ENCODE peak calls at places on chromosomes 2 and 18, in eight cellular contexts. L is HT-29; I is activated T-cell treated with anti-CD3 and anti-CD28 coated beads, Interleukin-2, amount 50 U/mL, for 24 hours; X is naive thymus-derived CD8-positive, alpha-beta T cell; F is ACHN; Q is Jurkat, Clone E6-1; Z is H4; W is adrenal gland. M is an unnamed sample.

GRCh38 chr2:203786912-203787311 is 80.5 kb downstream of the CD28 start:
- DNase-seq in L (no peak), I (no peak), X (no peak), F (no peak), Q (no peak), Z (no peak), W (no peak), M (no peak)

GRCh38 chr2:170396799-170397459 is 219.0 kb downstream of the MYO3B start:
- DNase-seq in L (peak; percentile 59), I (no peak), X (no peak), F (peak; percentile 35), Q (no peak), Z (peak; percentile 31), W (no peak), M (peak; percentile 21)

GRCh38 chr2:188721231-188721630 is 252.9 kb upstream of the COL3A1 start:
- DNase-seq in L (no peak), I (no peak), X (no peak), F (no peak), Q (no peak), Z (no peak), W (no peak), M (no peak)

GRCh38 chr18:13611616-13612110 is 114.7 kb downstream of the FAM210A start:
- DNase-seq in L (no peak), I (peak; percentile 55), X (no peak), F (peak; percentile 9), Q (no peak), Z (no peak), W (no peak), M (no peak)

GRCh38 chr2:190859347-190860297 is 21.0 kb upstream of the GLS start:
- DNase-seq in L (no peak), I (no peak), X (no peak), F (peak; percentile 76), Q (no peak), Z (peak; percentile 58), W (no peak), M (peak; percentile 71)

GRCh38 chr18:63775166-63775730 is at the start of gene SERPINB7:
- DNase-seq in L (no peak), I (no peak), X (no peak), F (peak; percentile 71), Q (no peak), Z (no peak), W (no peak), M (peak; percentile 88)

GRCh38 chr2:53880756-53881155 is 21.0 kb upstream of the GPR75 start:
- DNase-seq in L (no peak), I (no peak), X (no peak), F (no peak), Q (no peak), Z (no peak), W (no peak), M (peak; percentile 20)

GRCh38 chr2:141611143-141611571 is 519.7 kb downstream of the LRP1B start:
- DNase-seq in L (no peak), I (no peak), X (no peak), F (no peak), Q (no peak), Z (peak; percentile 7), W (no peak), M (no peak)

GRCh38 chr18:68660355-68661183 is 54.3 kb downstream of the TMX3 start:
- DNase-seq in L (peak; percentile 22), I (no peak), X (peak; percentile 40), F (peak; percentile 36), Q (peak; percentile 27), Z (peak; percentile 56), W (no peak), M (peak; percentile 13)

GRCh38 chr2:84805250-84805917 is 75.5 kb downstream of the TRABD2A start:
- DNase-seq in L (no peak), I (no peak), X (no peak), F (no peak), Q (no peak), Z (peak; percentile 41), W (no peak), M (no peak)

GRCh38 chr2:224971214-224971613 is 71.1 kb downstream of the DOCK10 start:
- DNase-seq in L (no peak), I (no peak), X (no peak), F (no peak), Q (no peak), Z (no peak), W (no peak), M (no peak)

GRCh38 chr2:54545700-54546450 is 89.7 kb downstream of the SPTBN1 start:
- DNase-seq in L (peak; percentile 89), I (no peak), X (no peak), F (peak; percentile 89), Q (no peak), Z (no peak), W (no peak), M (peak; percentile 97)

GRCh38 chr2:153071090-153071489 is 352.7 kb downstream of the ARL6IP6 start:
- DNase-seq in L (no peak), I (no peak), X (no peak), F (no peak), Q (no peak), Z (no peak), W (no peak), M (no peak)

GRCh38 chr2:241553512-241553830 is 5.1 kb upstream of the BOK start:
- DNase-seq in L (no peak), I (no peak), X (no peak), F (no peak), Q (no peak), Z (no peak), W (no peak), M (no peak)

GRCh38 chr2:191622374-191623320 is 55.3 kb upstream of the NABP1 start:
- DNase-seq in L (peak; percentile 37), I (no peak), X (no peak), F (no peak), Q (no peak), Z (no peak), W (no peak), M (no peak)

GRCh38 chr2:79860233-79861058 is 347.6 kb downstream of the CTNNA2 start:
- DNase-seq in L (peak; percentile 47), I (no peak), X (no peak), F (peak; percentile 68), Q (peak; percentile 21), Z (peak; percentile 55), W (no peak), M (peak; percentile 41)